ENCODE peak calls at places on chromosomes 4 and X, in four cellular contexts. One of them, this sample, is unnamed. For H3K36me3, the result is how much of the 10 kb centered on the place peaks cover.

GRCh38 chr4:1460967-1461868 is 55.0 kb upstream of the NKX1-1 start:
- DNase-seq in HepG2: no peak
- DNase-seq in transverse colon: no peak
- DNase-seq in neural progenitor cell: no peak
- DNase-seq in this sample: peak

GRCh38 chr4:34250562-34250961 is 1993.8 kb downstream of the ARAP2 start:
- DNase-seq in transverse colon: no peak
- DNase-seq in HepG2: no peak
- DNase-seq in neural progenitor cell: no peak
- DNase-seq in this sample: no peak

GRCh38 chr4:27048350-27049100 is 187.9 kb downstream of the STIM2 start:
- DNase-seq in neural progenitor cell: peak
- DNase-seq in transverse colon: no peak
- DNase-seq in HepG2: no peak
- DNase-seq in this sample: no peak

GRCh38 chrX:9369802-9370291 is 95.0 kb upstream of the TBL1X start:
- DNase-seq in neural progenitor cell: no peak
- DNase-seq in HepG2: no peak
- DNase-seq in transverse colon: no peak
- DNase-seq in this sample: no peak

GRCh38 chrX:69362889-69363288 is 141.2 kb upstream of the NALF2 start:
- DNase-seq in HepG2: no peak
- DNase-seq in neural progenitor cell: no peak
- DNase-seq in transverse colon: no peak
- DNase-seq in this sample: no peak

GRCh38 chrX:119468186-119468929 is at the start of gene SLC25A5:
- DNase-seq in neural progenitor cell: peak
- DNase-seq in HepG2: peak
- DNase-seq in transverse colon: peak
- DNase-seq in this sample: peak

GRCh38 chr4:188109157-188109755 is at the start of gene TRIML2:
- DNase-seq in neural progenitor cell: no peak
- DNase-seq in HepG2: no peak
- DNase-seq in transverse colon: no peak
- DNase-seq in this sample: no peak

GRCh38 chr4:141686929-141687328 is 50.5 kb downstream of the IL15 start:
- DNase-seq in HepG2: no peak
- DNase-seq in neural progenitor cell: no peak
- DNase-seq in transverse colon: no peak
- DNase-seq in this sample: no peak

GRCh38 chrX:17788439-17788838 is 51.1 kb downstream of the SCML1 start:
- DNase-seq in HepG2: peak
- DNase-seq in neural progenitor cell: peak
- DNase-seq in transverse colon: peak
- DNase-seq in this sample: peak

GRCh38 chrX:123698979-123699378 is 33.9 kb downstream of the THOC2 start:
- DNase-seq in HepG2: no peak
- DNase-seq in neural progenitor cell: no peak
- DNase-seq in transverse colon: no peak
- DNase-seq in this sample: no peak

GRCh38 chr4:4424499-4425115 is 37.7 kb downstream of the NSG1 start:
- DNase-seq in neural progenitor cell: no peak
- DNase-seq in transverse colon: no peak
- DNase-seq in HepG2: no peak
- DNase-seq in this sample: no peak

GRCh38 chr4:147842573-147842972 is 110.7 kb downstream of the ARHGAP10 start:
- DNase-seq in HepG2: no peak
- DNase-seq in transverse colon: no peak
- DNase-seq in neural progenitor cell: no peak
- DNase-seq in this sample: no peak

GRCh38 chr4:1048781-1049590 is 37.6 kb downstream of the FGFRL1 start:
- DNase-seq in neural progenitor cell: peak
- DNase-seq in transverse colon: no peak
- DNase-seq in HepG2: no peak
- DNase-seq in this sample: peak

GRCh38 chr4:168622600-168622999 is 125.7 kb downstream of the PALLD start:
- DNase-seq in HepG2: no peak
- DNase-seq in neural progenitor cell: no peak
- DNase-seq in transverse colon: no peak
- DNase-seq in this sample: no peak

GRCh38 chrX:41010188-41010846 is 74.9 kb upstream of the USP9X start:
- DNase-seq in transverse colon: peak
- DNase-seq in HepG2: peak
- DNase-seq in neural progenitor cell: peak
- DNase-seq in this sample: peak
- H3K4me3 ChIP-seq in transverse colon: peak
- H3K4me3 ChIP-seq in HepG2: peak
- H3K4me3 ChIP-seq in neural progenitor cell: no peak
- H3K4me3 ChIP-seq in this sample: peak

DNA sequence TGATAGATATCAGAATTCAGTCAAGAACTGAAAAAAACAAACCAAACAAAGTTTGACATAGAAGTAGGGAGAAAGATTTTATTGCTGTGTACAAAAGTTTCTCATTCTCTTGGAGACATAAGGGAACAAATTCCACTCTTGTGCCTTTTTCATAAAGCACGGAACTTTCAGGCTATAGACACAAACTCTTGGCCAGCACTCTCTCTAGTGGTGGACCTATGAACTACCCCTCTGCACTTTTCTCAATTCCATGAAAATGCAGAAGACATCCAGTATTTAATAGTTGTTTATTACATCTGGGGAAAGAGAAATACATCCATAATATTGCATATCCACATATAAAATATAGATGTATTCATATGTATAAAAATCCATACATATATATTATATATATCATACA is 291.6 kb upstream of the HS3ST1 start:
- DNase-seq in transverse colon: no peak
- DNase-seq in HepG2: no peak
- DNase-seq in neural progenitor cell: peak
- DNase-seq in this sample: no peak
- TF ChIP-seq CTCF in transverse colon: peak
- TF ChIP-seq CTCF in HepG2: no peak
- TF ChIP-seq CTCF in neural progenitor cell: peak
- TF ChIP-seq CTCF in this sample: peak

DNA sequence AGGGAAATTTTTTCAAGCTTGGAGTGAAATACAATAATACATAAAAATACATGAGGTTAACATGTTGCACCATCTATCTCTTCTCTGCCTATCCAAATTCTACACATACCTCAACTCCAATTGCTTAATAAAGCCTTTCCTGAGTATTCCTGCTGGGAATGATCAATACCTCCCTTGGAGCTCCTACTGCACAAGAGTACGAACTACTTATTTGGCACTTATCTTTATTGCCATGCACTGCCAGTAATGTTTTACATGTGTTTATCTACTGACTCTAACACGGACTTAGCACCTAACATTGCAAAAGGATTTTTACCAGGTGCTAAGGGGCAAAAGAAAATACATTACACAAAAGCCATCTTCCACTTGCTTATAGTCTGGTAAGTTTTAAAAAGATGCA is 80.2 kb downstream of the ADGRA3 start:
- DNase-seq in transverse colon: no peak
- DNase-seq in neural progenitor cell: no peak
- DNase-seq in HepG2: no peak
- DNase-seq in this sample: no peak
- H3K36me3 ChIP-seq in transverse colon: under half
- H3K36me3 ChIP-seq in neural progenitor cell: under half
- H3K36me3 ChIP-seq in HepG2: under half
- H3K36me3 ChIP-seq in this sample: under half

DNA sequence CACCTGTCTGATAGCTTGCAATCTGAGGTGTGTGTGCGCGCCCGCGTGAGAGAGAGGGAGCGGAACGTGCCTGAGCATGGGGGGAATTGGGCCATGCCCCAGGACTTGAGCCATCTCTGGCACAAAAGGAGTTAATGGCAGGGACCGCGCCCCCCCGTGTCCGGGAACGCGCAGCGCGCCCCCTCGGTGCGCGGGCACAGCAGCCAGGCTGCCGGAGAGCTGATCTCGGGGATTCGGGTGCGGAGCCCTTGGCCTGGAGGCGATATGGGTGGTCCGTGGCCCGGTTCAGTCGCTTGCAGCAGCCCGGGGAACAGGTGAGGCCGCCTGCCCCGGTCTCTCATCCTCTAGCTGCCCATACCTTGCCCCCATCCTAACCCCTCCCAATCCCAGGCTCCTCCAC is at the start of gene NLGN3:
- DNase-seq in transverse colon: no peak
- DNase-seq in neural progenitor cell: peak
- DNase-seq in HepG2: no peak
- DNase-seq in this sample: no peak
- H3K4me3 ChIP-seq in transverse colon: no peak
- H3K4me3 ChIP-seq in neural progenitor cell: peak
- H3K4me3 ChIP-seq in HepG2: no peak
- H3K4me3 ChIP-seq in this sample: peak